ENCODE peak calls at places on chromosomes 7 and 10, in four cellular contexts. I is NCI-H460, J is LoVo, P is mesothelial cell of epicardium. R is an unnamed sample.

GRCh38 chr10:32446701-32447406 is 914 bp downstream of the CCDC7 start:
- DNase-seq in I (peak), P (no peak), J (peak), R (no peak)

GRCh38 chr10:119516381-119517234 is 25.9 kb downstream of the RGS10 start:
- DNase-seq in P (no peak), I (no peak), J (no peak), R (no peak)

GRCh38 chr7:11751315-11751714 is 80.7 kb downstream of the THSD7A start:
- DNase-seq in J (no peak), I (no peak), P (no peak), R (no peak)

GRCh38 chr7:151017953-151018420 is 6.3 kb downstream of the ATG9B start:
- DNase-seq in P (peak), I (peak), J (peak), R (peak)

GRCh38 chr10:64648915-64649314 is 1127.7 kb downstream of the REEP3 start:
- DNase-seq in P (no peak), I (peak), J (no peak), R (no peak)

GRCh38 chr10:35336084-35336831 is at the start of gene CCNY:
- DNase-seq in P (peak), J (peak), I (peak), R (peak)

GRCh38 chr10:45202242-45202641 is 113.2 kb downstream of the OR13A1 start:
- DNase-seq in P (no peak), I (no peak), J (no peak), R (no peak)

GRCh38 chr10:4051011-4051407 is 266.0 kb upstream of the KLF6 start:
- DNase-seq in I (no peak), J (peak), P (no peak), R (no peak)

GRCh38 chr10:16891375-16892313 is 74.4 kb upstream of the RSU1 start:
- DNase-seq in I (peak), J (peak), P (peak), R (peak)

GRCh38 chr10:44873156-44873555 is 38.0 kb upstream of the TMEM72 start:
- DNase-seq in J (no peak), P (no peak), I (no peak), R (no peak)

GRCh38 chr7:114426824-114427223 is 12.2 kb downstream of the FOXP2 start:
- DNase-seq in I (peak), P (no peak), J (peak), R (no peak)

GRCh38 chr7:37065779-37066271 is 341.5 kb upstream of the AOAH start:
- DNase-seq in I (no peak), P (no peak), J (peak), R (no peak)

GRCh38 chr10:77176224-77176623 is 461.4 kb downstream of the KCNMA1 start:
- DNase-seq in J (no peak), I (no peak), P (no peak), R (no peak)

GRCh38 chr10:110841767-110842267 is 29.9 kb upstream of the PDCD4 start:
- DNase-seq in I (no peak), J (no peak), P (no peak), R (no peak)

GRCh38 chr7:100091411-100092181 is 2.8 kb downstream of the COPS6 start:
- DNase-seq in J (no peak), P (no peak), I (no peak), R (no peak)

GRCh38 chr7:106056513-106057203 is 55.5 kb downstream of the SYPL1 start:
- DNase-seq in P (peak), J (peak), I (peak), R (peak)

R was measured in heart right ventricle.